ENCODE peak calls at places on chromosomes 4 and X, in nine cellular contexts. V is HCT116, H is GM23338, O is MM.1S, X is neural progenitor cell, B is GM23248, A is PC-3, I is SK-N-SH, Z is hepatocyte. S is an unnamed sample.

GRCh38 chrX:17395154-17395553 is 20.2 kb downstream of the NHS start:
- DNase-seq in O (no peak), I (no peak), A (no peak), B (peak), X (no peak), V (no peak), Z (no peak), H (no peak), S (no peak)

GRCh38 chrX:149372861-149373260 is 132.2 kb downstream of the IDS start:
- DNase-seq in I (no peak), Z (no peak), O (no peak), X (no peak), B (no peak), H (no peak), A (peak), V (no peak), S (no peak)

GRCh38 chrX:106397788-106398538 is 213.8 kb upstream of the RADX start:
- DNase-seq in X (no peak), B (no peak), V (peak), A (peak), I (no peak), Z (no peak), O (no peak), H (peak), S (peak)

GRCh38 chrX:20267924-20268701 is 1.4 kb upstream of the RPS6KA3 start:
- DNase-seq in X (peak), A (no peak), Z (peak), V (no peak), O (no peak), I (peak), H (peak), B (no peak), S (no peak)

GRCh38 chr4:165394275-165394674 is 15.5 kb downstream of the CPE start:
- DNase-seq in A (peak), O (no peak), Z (no peak), H (no peak), I (no peak), X (no peak), V (no peak), B (peak), S (no peak)

GRCh38 chrX:134688839-134689238 is 30.6 kb upstream of the PLAC1 start:
- DNase-seq in O (no peak), H (no peak), Z (no peak), I (no peak), V (no peak), A (peak), B (peak), X (no peak), S (no peak)

GRCh38 chrX:96407501-96407900 is 277.1 kb upstream of the DIAPH2 start:
- DNase-seq in Z (peak), X (no peak), A (peak), I (no peak), H (no peak), B (peak), V (no peak), O (no peak), S (no peak)

GRCh38 chr4:185392156-185392555 is 3.6 kb downstream of the LRP2BP start:
- DNase-seq in H (no peak), B (no peak), I (no peak), X (no peak), Z (no peak), V (no peak), O (no peak), A (no peak), S (no peak)

GRCh38 chr4:74627093-74627492 is 167.2 kb downstream of the BTC start:
- DNase-seq in A (no peak), Z (no peak), B (no peak), I (no peak), O (no peak), V (no peak), X (no peak), H (no peak), S (no peak)

GRCh38 chr4:173517781-173518371 is 12.2 kb downstream of the HAND2 start:
- DNase-seq in V (no peak), I (peak), Z (peak), X (peak), O (no peak), A (no peak), B (no peak), H (peak), S (no peak)

GRCh38 chrX:13082286-13083065 is 38.1 kb upstream of the FAM9C start:
- DNase-seq in B (no peak), X (no peak), O (no peak), I (no peak), V (no peak), A (no peak), Z (no peak), H (no peak), S (no peak)

GRCh38 chrX:118588715-118589114 is 93.1 kb downstream of the DOCK11 start:
- DNase-seq in H (no peak), V (no peak), X (no peak), A (no peak), I (no peak), Z (no peak), B (no peak), O (no peak), S (no peak)

GRCh38 chr4:98283219-98284199 is 22.3 kb downstream of the RAP1GDS1 start:
- DNase-seq in A (peak), Z (no peak), B (peak), H (no peak), I (no peak), O (no peak), X (no peak), V (no peak), S (no peak)

GRCh38 chrX:130893356-130894085 is 9.5 kb downstream of the ENOX2 start:
- DNase-seq in H (no peak), X (no peak), V (no peak), I (no peak), O (no peak), B (no peak), A (no peak), Z (no peak), S (no peak)

GRCh38 chr4:110926841-110927400 is 304.0 kb upstream of the PITX2 start:
- DNase-seq in O (no peak), H (no peak), B (peak), I (no peak), Z (no peak), V (no peak), X (no peak), A (no peak), S (no peak)

GRCh38 chrX:139563251-139563650 is 32.7 kb downstream of the F9 start:
- DNase-seq in X (no peak), H (no peak), A (peak), O (no peak), I (no peak), B (no peak), V (no peak), Z (no peak), S (no peak)

GRCh38 chr4:40255722-40256281 is 59.0 kb downstream of the RHOH start:
- DNase-seq in O (no peak), A (peak), V (peak), I (no peak), H (no peak), Z (peak), X (no peak), B (peak), S (no peak)

GRCh38 chr4:102318105-102318504 is 27.2 kb downstream of the SLC39A8 start:
- DNase-seq in X (no peak), H (no peak), Z (no peak), A (no peak), I (no peak), O (no peak), V (no peak), B (no peak), S (no peak)

GRCh38 chrX:25206761-25207160 is 191.0 kb upstream of the ARX start:
- DNase-seq in X (no peak), V (no peak), A (peak), I (no peak), H (no peak), Z (no peak), O (no peak), B (peak), S (no peak)

GRCh38 chrX:149504226-149504914 is 736 bp downstream of the IDS start:
- DNase-seq in H (peak), Z (peak), X (peak), V (no peak), B (peak), O (peak), A (peak), I (peak), S (peak)

GRCh38 chrX:68697036-68697435 is 49.6 kb downstream of the STARD8 start:
- DNase-seq in A (no peak), X (no peak), Z (no peak), O (no peak), I (no peak), H (no peak), V (no peak), B (no peak), S (no peak)

GRCh38 chr4:120850048-120850599 is 72.4 kb downstream of the PRDM5 start:
- DNase-seq in I (no peak), V (no peak), Z (no peak), O (no peak), X (no peak), B (peak), A (no peak), H (no peak), S (no peak)

GRCh38 chr4:385934-386707 is 48.5 kb downstream of the ZNF141 start:
- DNase-seq in A (no peak), H (peak), B (no peak), I (peak), V (no peak), O (no peak), X (no peak), Z (no peak), S (no peak)

GRCh38 chr4:156968479-156968984 is 3.1 kb downstream of the PDGFC start:
- DNase-seq in O (peak), V (peak), X (peak), H (peak), I (peak), A (peak), Z (peak), B (peak), S (peak)

GRCh38 chrX:71958281-71958675 is 47.6 kb downstream of the NHSL2 start:
- DNase-seq in V (no peak), X (peak), A (no peak), H (peak), I (no peak), B (no peak), Z (no peak), O (no peak), S (no peak)

GRCh38 chr4:123102897-123103489 is 180.6 kb upstream of the NUDT6 start:
- DNase-seq in X (peak), H (peak), Z (peak), V (peak), I (peak), B (peak), O (peak), A (peak), S (peak)

GRCh38 chrX:10620121-10620699 is at the start of gene MID1:
- DNase-seq in A (peak), V (peak), Z (peak), H (peak), B (peak), X (peak), O (peak), I (peak), S (no peak)

GRCh38 chrX:31500920-31501319 is 429.1 kb upstream of the FTHL17 start:
- DNase-seq in I (no peak), B (no peak), H (peak), V (no peak), O (peak), X (no peak), Z (no peak), A (no peak), S (no peak)
- TF ChIP-seq EZH2phosphoT487 in I (no peak), B (no peak), H (no peak), V (no peak), O (no peak), X (no peak), Z (no peak), A (no peak), S (no peak)

GRCh38 chr4:88275516-88275915 is 8.8 kb downstream of the PPM1K start:
- DNase-seq in B (no peak), O (no peak), Z (no peak), V (no peak), A (peak), X (no peak), I (no peak), H (no peak), S (peak)
- H3K4me3 ChIP-seq in B (no peak), O (peak), Z (no peak), V (no peak), A (no peak), X (no peak), I (no peak), H (no peak), S (peak)

DNA sequence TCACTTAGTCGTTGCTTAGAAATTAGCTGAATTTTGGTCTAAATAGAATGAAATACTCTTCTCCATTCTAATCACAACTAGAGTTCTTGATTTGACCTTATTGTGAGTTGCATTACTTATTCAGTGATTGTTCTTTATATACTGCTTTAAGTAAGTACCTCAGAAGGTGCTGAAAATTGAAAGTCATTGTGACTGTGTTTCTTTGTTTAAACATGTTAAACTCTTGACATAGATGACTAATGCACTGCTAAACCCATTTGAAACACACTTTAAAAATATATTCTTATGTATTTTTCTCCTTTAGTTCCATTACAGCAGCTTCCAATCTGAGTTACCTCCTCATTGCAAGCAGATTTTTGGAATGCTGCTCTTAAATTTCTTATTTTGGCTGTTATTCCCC is 9.1 kb downstream of the TSPAN7 start:
- DNase-seq in X (no peak), Z (no peak), H (no peak), V (no peak), I (no peak), O (no peak), A (peak), B (no peak), S (no peak)
- TF ChIP-seq EZH2phosphoT487 in X (no peak), Z (no peak), H (no peak), V (no peak), I (no peak), O (no peak), A (no peak), B (no peak), S (no peak)

DNA sequence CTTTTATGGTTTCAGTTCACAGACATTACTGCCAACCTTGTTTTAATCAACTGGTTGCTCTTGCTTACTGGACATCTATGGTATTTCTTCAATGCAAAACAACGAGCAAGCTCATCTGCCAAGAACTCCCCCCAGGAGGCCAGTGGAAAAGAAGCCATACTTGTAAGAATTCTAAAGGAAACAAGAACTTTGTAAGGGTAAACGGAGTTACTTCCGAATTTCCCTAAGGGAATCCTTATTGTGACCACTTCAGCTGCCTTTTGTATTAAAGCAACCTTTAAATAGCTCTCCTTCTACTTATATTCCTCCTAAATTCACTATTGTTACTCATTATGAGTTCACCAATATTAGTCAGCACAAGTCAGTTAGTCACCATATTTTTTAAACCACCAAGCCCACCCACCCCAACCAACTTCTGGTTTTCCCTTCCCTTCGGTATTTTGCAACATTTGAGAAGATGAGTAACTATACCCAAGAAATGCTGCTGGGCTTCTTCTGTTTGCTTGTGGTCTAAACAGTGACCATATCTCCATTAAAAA is 602.8 kb upstream of the DIPK2B start:
- DNase-seq in X (no peak), A (peak), Z (no peak), I (no peak), V (peak), O (no peak), B (peak), H (no peak), S (no peak)
- H3K4me3 ChIP-seq in X (no peak), A (peak), Z (no peak), I (peak), V (peak), O (no peak), B (peak), H (peak), S (no peak)

DNA sequence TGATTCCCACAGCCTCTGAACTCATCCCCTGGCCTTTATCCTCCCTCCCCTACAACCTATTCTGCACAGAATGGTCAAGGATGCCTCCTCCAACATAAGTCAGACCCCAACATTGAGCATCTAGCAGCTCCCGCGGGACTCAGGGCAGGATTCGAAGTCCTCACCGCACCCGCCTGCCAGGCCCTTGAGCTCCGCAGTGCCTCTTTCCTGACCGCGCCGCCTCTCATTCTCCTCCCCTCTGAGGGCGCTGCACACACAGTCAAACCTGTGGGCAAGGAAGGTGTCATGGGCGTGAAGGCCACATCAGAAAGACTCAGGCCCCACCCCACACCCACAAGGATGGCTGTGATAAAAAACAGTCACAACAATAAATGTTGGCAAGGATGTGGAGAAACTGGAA is 84.1 kb downstream of the CPZ start:
- DNase-seq in A (no peak), B (no peak), Z (no peak), I (no peak), O (no peak), V (no peak), H (no peak), X (no peak), S (no peak)
- TF ChIP-seq EZH2phosphoT487 in A (no peak), B (no peak), Z (no peak), I (no peak), O (no peak), V (no peak), H (no peak), X (no peak), S (no peak)

GRCh38 chr4:54225671-54226398 is 3.3 kb upstream of the PDGFRA start:
- DNase-seq in B (peak), H (peak), A (peak), V (no peak), I (no peak), X (peak), Z (peak), O (no peak), S (no peak)
- H3K4me3 ChIP-seq in B (peak), H (peak), A (peak), V (no peak), I (no peak), X (peak), Z (peak), O (no peak), S (no peak)

GRCh38 chr4:76550966-76551780 is 116.1 kb downstream of the SHROOM3 start:
- DNase-seq in H (no peak), B (no peak), Z (no peak), I (no peak), X (no peak), O (no peak), V (no peak), A (peak), S (no peak)
- TF ChIP-seq EZH2phosphoT487 in H (no peak), B (no peak), Z (no peak), I (no peak), X (no peak), O (no peak), V (no peak), A (no peak), S (no peak)

DNA sequence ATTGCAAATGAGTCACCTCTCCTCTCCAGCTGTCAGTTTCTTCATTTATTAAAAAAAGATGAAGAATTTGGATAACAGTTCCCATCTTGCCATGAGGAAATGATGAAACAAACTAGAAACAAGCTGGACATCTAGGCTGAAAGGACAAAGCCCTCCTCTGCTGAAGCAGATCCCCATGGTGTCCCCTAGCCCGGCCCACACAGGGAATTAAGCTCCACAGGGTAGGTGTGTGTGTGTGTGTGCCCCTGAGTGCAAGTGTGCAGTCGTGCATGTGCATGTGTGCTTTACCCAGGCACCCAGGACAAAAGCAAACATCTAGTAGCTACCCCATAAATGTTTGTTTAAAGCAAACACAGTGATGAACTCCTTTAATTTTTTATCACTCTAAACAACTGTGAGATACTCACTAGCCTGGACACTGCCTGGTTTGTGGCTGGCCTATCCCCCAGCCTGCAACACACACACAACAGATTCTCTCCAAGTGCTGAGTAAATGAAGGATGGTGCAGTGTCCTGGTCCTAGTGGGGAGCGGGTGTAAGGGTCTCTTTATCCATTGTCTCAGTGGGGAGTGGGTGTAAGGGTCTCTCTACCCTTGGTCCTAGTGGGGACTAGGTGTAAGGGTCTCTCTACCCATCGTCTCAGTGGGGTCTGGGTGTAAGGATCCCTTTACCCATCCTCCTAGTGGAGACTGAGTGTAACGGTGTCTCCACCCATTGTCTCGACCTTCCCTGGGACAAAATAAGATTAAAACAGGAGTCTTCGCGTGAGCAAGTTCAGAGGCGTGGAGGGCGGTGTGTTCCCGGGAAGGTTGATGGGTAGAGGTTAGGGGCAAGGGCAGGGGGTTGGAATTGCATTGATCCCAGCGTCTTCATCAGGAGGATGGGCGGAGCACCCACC is 688 bp upstream of the EVC start:
- DNase-seq in X (peak), B (peak), O (peak), I (peak), Z (peak), A (peak), V (no peak), H (peak), S (no peak)
- H3K4me3 ChIP-seq in X (peak), B (peak), O (peak), I (peak), Z (peak), A (peak), V (no peak), H (peak), S (no peak)

GRCh38 chr4:25859429-25860148 is 3.2 kb downstream of the SEL1L3 start:
- DNase-seq in H (no peak), X (no peak), B (no peak), V (no peak), A (no peak), I (peak), O (peak), Z (no peak), S (peak)
- TF ChIP-seq EZH2phosphoT487 in H (no peak), X (no peak), B (no peak), V (no peak), A (no peak), I (no peak), O (no peak), Z (no peak), S (no peak)